ENCODE peak calls at places on chromosomes 16 and 17, in six cellular contexts. W is right cardiac atrium, S is mesenchymal stem cell, H is transverse colon, N is PC-9, P is tibial nerve. U is an unnamed sample. For H3K27me3, the result is how much of the 10 kb centered on the place peaks cover.

GRCh38 chr17:76506408-76507328 is 5.4 kb upstream of the RHBDF2 start:
- DNase-seq in W (peak), S (peak), H (peak), N (peak), P (peak), U (peak)

GRCh38 chr16:58628845-58629680 is 563 bp downstream of the CNOT1 start:
- DNase-seq in W (peak), S (peak), H (peak), N (peak), P (peak), U (peak)

GRCh38 chr17:28928061-28928460 is 23.3 kb downstream of the PHF12 start:
- DNase-seq in W (no peak), S (peak), H (no peak), N (no peak), P (no peak), U (no peak)

GRCh38 chr17:44170499-44171201 is at the start of gene ASB16:
- DNase-seq in W (no peak), S (peak), H (no peak), N (no peak), P (no peak), U (peak)

GRCh38 chr16:54505479-54506247 is 219.1 kb upstream of the IRX3 start:
- DNase-seq in W (peak), S (no peak), H (no peak), N (no peak), P (no peak), U (no peak)

GRCh38 chr17:36149296-36149820 is 27.1 kb downstream of the TBC1D3B start:
- DNase-seq in W (peak), S (peak), H (no peak), N (no peak), P (peak), U (no peak)

GRCh38 chr16:26281681-26282080 is 589.9 kb downstream of the HS3ST4 start:
- DNase-seq in W (no peak), S (no peak), H (no peak), N (no peak), P (no peak), U (no peak)

GRCh38 chr16:22668318-22668717 is 145.6 kb upstream of the HS3ST2 start:
- DNase-seq in W (no peak), S (no peak), H (no peak), N (no peak), P (no peak), U (no peak)

GRCh38 chr17:83031321-83031945 is 48.0 kb upstream of the METRNL start:
- DNase-seq in W (no peak), S (no peak), H (no peak), N (no peak), P (no peak), U (no peak)

GRCh38 chr17:38922538-38923291 is 2.7 kb upstream of the LASP1NB start:
- DNase-seq in W (peak), S (peak), H (peak), N (peak), P (peak), U (peak)

GRCh38 chr17:27958708-27959381 is 65.7 kb upstream of the LYRM9 start:
- DNase-seq in W (no peak), S (no peak), H (no peak), N (no peak), P (no peak), U (no peak)

GRCh38 chr16:79599256-79599836 is 1.2 kb downstream of the MAF start:
- DNase-seq in W (peak), S (no peak), H (no peak), N (no peak), P (no peak), U (peak)

DNA sequence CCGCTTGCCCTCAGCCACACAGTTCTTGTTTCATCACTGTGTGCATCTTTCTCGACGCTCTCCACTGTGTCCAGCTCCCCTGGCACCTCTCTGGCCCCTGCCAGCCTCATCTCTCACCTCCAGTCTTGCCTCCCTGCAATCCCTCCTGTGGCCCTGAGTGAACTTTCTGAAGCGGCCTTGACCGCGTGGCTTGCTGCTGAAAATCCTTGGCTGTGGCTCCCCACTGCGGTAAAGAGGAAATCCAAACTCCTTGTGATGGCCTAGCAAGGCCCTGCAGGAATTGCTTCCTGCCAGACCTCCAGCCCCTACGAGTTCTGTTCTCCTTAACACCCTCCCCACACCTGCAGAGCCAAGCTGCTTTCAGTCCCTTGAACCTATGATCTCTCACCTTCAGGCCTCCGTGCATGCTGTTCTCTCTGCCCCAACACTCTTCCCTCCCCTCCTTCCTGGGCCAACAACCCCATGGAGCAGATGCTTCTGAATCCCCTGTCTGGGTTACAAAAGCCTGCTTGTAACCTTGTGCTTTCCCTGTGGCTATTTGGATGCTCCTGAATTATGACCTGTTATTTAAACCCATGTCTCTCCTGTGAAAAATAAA is 33.6 kb upstream of the BRD7 start:
- DNase-seq in W (no peak), S (no peak), H (no peak), N (no peak), P (no peak), U (no peak)
- H3K27ac ChIP-seq in W (no peak), S (no peak), H (no peak), N (no peak), P (no peak), U (no peak)

DNA sequence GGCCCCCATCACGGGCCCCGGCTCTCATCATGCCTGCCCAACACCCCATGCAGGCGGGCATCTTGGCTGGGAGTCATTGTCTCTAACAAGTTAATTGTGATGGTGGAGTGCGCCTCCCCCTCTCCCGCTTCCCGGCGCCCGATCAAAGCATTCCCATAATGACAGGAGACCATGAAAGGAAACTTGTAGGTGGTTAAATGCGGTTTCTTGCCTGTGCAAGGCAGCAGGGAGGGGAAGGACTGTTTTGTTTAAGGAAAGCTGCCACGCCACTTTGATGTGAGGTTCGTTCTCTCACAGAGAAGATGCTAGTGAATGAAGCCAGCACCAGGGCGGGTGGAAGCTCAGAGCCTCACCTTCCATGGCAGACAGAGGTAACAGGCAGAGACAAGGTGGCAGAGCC is 45.4 kb downstream of the C16orf78 start:
- DNase-seq in W (no peak), S (no peak), H (no peak), N (no peak), P (no peak), U (no peak)
- H3K27me3 ChIP-seq in W (under half), S (under half), H (under half), N (half or more), P (under half), U (under half)

DNA sequence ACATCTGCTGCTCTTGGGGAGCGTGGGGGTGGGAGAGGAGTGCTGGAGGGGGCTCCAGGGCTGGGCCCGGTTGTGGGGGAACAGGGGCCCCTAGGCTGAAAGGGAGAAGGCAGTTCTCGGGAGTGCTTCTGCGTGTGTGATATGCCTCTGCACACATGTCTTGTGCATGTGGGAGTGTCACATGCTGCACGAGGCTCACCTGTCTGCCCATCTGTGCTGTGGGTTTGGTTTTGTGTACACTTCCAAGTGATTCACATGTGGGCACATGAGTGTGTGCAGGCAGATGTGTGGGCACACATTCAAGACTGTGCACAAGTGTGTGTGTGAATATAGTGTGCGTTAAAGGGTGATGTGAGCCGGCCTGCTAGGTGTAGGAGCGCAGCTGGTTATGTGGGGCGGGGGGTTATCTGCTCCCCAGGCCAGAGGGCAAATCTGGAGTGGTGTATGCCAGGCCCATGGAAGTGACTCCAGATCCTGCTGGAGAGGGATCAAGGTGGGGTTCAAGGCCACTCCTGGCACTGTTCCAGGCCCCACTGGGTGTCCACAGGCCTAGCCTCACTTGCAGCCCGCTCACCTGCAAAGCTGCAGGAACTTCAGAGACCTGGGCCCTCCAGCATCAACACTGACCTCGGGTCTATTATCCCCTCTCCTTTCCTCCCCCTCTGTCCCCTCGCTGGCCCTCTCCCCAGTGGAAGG is 3.8 kb upstream of the BAHCC1 start:
- DNase-seq in W (peak), S (no peak), H (no peak), N (no peak), P (no peak), U (no peak)
- H3K4me3 ChIP-seq in W (no peak), S (no peak), H (peak), N (no peak), P (no peak), U (peak)

GRCh38 chr16:87068316-87068715 is 248.9 kb downstream of the C16orf95 start:
- DNase-seq in W (no peak), S (no peak), H (no peak), N (no peak), P (no peak), U (no peak)
- H3K27ac ChIP-seq in W (no peak), S (no peak), H (no peak), N (no peak), P (no peak), U (no peak)

GRCh38 chr16:67531247-67531646 is 2.6 kb downstream of the RIPOR1 start:
- DNase-seq in W (peak), S (no peak), H (no peak), N (no peak), P (no peak), U (no peak)
- H3K27me3 ChIP-seq in W (under half), S (under half), H (under half), N (under half), P (under half), U (under half)

GRCh38 chr17:2392252-2393183 is 8.3 kb downstream of the MNT start:
- DNase-seq in W (peak), S (peak), H (peak), N (peak), P (peak), U (peak)
- H3K4me3 ChIP-seq in W (peak), S (peak), H (peak), N (peak), P (peak), U (peak)

U was measured in prostate gland.